ENCODE peak calls at places on chromosomes 6 and 20, in seven cellular contexts. J, N, R, Y, M, W and V are unnamed samples.

GRCh38 chr6:33710296-33711121 is 991 bp downstream of the UQCC2 start:
- DNase-seq in M (no peak), Y (no peak), N (no peak), W (no peak), J (no peak), R (no peak), V (peak; percentile 34)

GRCh38 chr6:436308-437041 is 44.9 kb downstream of the IRF4 start:
- DNase-seq in R (peak; percentile 40), N (no peak), J (no peak), M (no peak), W (no peak), Y (no peak), V (no peak)

GRCh38 chr6:579339-579738 is 77.6 kb downstream of the HUS1B start:
- DNase-seq in J (peak; percentile 10), N (no peak), W (no peak), M (no peak), Y (no peak), R (no peak), V (no peak)

GRCh38 chr6:64034840-64035656 is 399.4 kb downstream of the PHF3 start:
- DNase-seq in R (no peak), N (no peak), W (no peak), M (no peak), Y (no peak), J (peak; percentile 95), V (no peak)

GRCh38 chr6:19839237-19839546 is 2.0 kb downstream of the ID4 start:
- DNase-seq in W (no peak), J (no peak), Y (no peak), N (no peak), M (no peak), R (no peak), V (no peak)

GRCh38 chr20:38450412-38450975 is 15.4 kb upstream of the SNHG17 start:
- DNase-seq in R (no peak), N (no peak), M (no peak), Y (no peak), W (no peak), J (no peak), V (no peak)

GRCh38 chr20:21052241-21052640 is 53.9 kb downstream of the LINC00237 start:
- DNase-seq in J (no peak), Y (no peak), N (no peak), W (no peak), R (no peak), M (no peak), V (no peak)

GRCh38 chr20:6299451-6299850 is 176.6 kb upstream of the FERMT1 start:
- DNase-seq in N (no peak), W (no peak), Y (no peak), M (no peak), R (no peak), J (no peak), V (no peak)

GRCh38 chr6:135167617-135168016 is 13.5 kb upstream of the MYB start:
- DNase-seq in J (no peak), R (no peak), N (no peak), W (no peak), Y (no peak), M (no peak), V (no peak)

GRCh38 chr20:41570552-41570951 is 47.6 kb downstream of the CHD6 start:
- DNase-seq in J (no peak), N (no peak), M (no peak), W (no peak), R (no peak), Y (no peak), V (no peak)

GRCh38 chr20:41573955-41574354 is 44.2 kb downstream of the CHD6 start:
- DNase-seq in W (no peak), Y (no peak), N (no peak), R (no peak), M (no peak), J (no peak), V (no peak)

GRCh38 chr20:41574802-41575389 is 43.3 kb downstream of the CHD6 start:
- DNase-seq in N (no peak), R (no peak), J (no peak), M (no peak), Y (no peak), W (no peak), V (no peak)

GRCh38 chr20:41571006-41571405 is 47.2 kb downstream of the CHD6 start:
- DNase-seq in N (no peak), J (no peak), M (no peak), R (no peak), W (no peak), Y (no peak), V (no peak)

GRCh38 chr20:41572010-41572572 is 46.1 kb downstream of the CHD6 start:
- DNase-seq in W (peak; percentile 34), R (no peak), Y (no peak), J (no peak), N (no peak), M (no peak), V (peak; percentile 16)
- TF ChIP-seq CTCF in W (no peak), R (peak; percentile 46), Y (no peak), J (peak; percentile 44), N (no peak), M (no peak), V (no peak)

DNA sequence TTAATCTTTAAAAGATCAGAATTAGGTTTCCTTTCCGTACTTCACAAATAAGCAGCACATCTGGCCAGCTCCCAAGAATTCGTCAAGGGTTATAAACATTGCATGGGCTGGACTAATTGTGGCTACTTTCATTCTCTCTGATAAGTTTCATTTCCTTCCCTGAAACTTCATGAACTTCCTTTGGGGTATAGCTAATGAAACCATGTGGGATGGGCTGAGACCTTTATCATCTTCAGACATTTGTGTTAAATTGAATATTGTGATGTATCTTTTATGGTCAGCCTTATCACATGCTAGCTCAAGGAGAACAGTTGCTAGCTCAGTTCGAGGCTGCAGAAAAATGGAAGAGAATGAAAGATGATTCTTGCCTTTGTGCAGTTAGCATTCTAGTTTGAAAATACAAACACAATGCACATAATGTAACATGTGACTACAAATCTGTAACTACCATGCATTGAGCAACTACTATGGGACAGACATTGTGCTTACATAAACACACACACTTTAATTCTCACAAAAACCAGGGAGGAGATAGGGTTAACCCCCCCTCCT is 1.7 kb upstream of the GMPR start:
- DNase-seq in M (peak; percentile 70), J (no peak), R (no peak), N (no peak), W (peak; percentile 86), Y (no peak), V (peak; percentile 68)
- H3K4me1 ChIP-seq in M (peaks cover 33% of the 10 kb centered on the region), J (peaks cover 4% of the 10 kb centered on the region), R (peaks cover 15% of the 10 kb centered on the region), N (peaks cover 8% of the 10 kb centered on the region), W (peaks cover 12% of the 10 kb centered on the region), Y (peaks cover 22% of the 10 kb centered on the region), V (peaks cover 24% of the 10 kb centered on the region)

GRCh38 chr6:169575365-169575764 is 126.5 kb downstream of the WDR27 start:
- DNase-seq in N (no peak), Y (no peak), R (no peak), J (no peak), W (no peak), M (no peak), V (no peak)

GRCh38 chr6:169579712-169580111 is 122.1 kb downstream of the WDR27 start:
- DNase-seq in M (no peak), R (no peak), W (no peak), Y (no peak), N (no peak), J (peak; percentile 57), V (no peak)

GRCh38 chr6:169577236-169577635 is 124.6 kb downstream of the WDR27 start:
- DNase-seq in N (no peak), Y (no peak), W (no peak), R (no peak), M (no peak), J (no peak), V (no peak)

GRCh38 chr6:169574420-169574819 is 127.4 kb downstream of the WDR27 start:
- DNase-seq in J (no peak), N (no peak), Y (no peak), M (no peak), W (no peak), R (no peak), V (no peak)

DNA sequence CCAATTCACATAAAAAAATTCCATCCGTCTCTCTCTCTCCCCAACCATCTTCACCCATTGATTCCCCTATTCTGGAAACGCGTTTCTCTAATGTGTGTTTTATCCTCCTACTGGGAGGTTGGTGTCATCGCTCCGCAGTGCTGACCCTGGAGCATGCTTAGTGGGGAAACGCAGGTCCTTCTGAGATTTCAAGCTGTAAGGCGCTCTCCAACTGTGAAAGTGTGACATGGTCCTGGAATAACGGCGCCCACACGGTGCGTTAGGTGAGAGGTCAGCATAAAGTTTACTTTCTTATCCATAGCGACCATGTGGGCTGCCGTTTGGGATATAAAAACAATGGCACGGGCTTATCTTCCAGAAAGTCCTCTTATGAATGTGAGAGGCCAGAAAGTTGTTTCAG is 123.9 kb downstream of the WDR27 start:
- DNase-seq in R (no peak), J (no peak), Y (no peak), N (no peak), W (no peak), M (no peak), V (no peak)
- TF ChIP-seq CTCF in R (no peak), J (no peak), Y (no peak), N (no peak), W (no peak), M (no peak), V (no peak)

GRCh38 chr6:37985355-37985754 is 165.8 kb downstream of the ZFAND3 start:
- DNase-seq in N (peak; percentile 5), J (no peak), Y (no peak), R (no peak), W (no peak), M (no peak), V (no peak)
- H3K4me1 ChIP-seq in N (peaks cover 26% of the 10 kb centered on the region), J (peaks cover 3% of the 10 kb centered on the region), Y (peaks cover 12% of the 10 kb centered on the region), R (peaks cover 10% of the 10 kb centered on the region), W (peaks cover 7% of the 10 kb centered on the region), M (peaks cover 72% of the 10 kb centered on the region), V (peaks cover 38% of the 10 kb centered on the region)

DNA sequence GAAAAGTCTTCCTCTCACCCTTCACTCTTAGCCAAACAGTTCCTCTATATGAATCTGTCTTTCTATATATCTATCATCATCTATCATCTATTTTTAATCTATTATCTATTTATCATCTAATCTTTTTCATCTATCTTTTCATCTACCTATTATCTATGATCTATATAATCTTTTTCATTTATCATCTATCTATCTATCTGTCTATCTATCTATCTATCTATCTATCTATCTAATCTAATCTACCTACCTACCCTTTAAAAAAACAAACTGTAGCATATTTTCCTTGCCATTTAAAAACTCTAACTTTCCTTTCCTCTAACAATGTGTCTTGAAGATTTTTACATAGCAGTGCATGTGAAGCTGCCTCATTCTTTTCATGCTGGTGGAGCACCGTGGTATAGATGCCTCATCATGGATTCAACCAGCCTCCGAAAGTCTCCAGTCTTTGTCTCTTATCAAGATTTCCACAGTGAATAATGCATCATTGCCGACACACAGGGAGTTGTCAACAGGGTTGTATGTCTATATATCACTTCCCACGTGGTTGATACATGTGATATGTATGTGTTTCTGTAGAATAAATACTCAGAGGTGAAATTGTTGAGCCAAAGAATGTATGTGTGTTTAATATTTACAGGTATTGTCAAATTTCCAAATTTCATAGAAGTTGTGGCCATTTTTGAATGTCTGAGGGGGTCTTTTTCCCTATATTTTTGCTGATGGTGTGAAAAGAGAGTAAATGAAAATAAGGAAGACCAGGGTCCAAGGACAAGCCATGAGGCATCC is 51.3 kb downstream of the VEGFA start:
- DNase-seq in W (no peak), Y (no peak), J (no peak), R (no peak), M (no peak), N (no peak), V (no peak)
- TF ChIP-seq CTCF in W (no peak), Y (no peak), J (no peak), R (no peak), M (no peak), N (no peak), V (no peak)